ENCODE peak calls at places on chromosome 19, in five cellular contexts. One of them, this sample, is unnamed.

GRCh38 chr19:947707-948533 is 22.1 kb downstream of the ARID3A start:
- DNase-seq in GDM1: no peak
- DNase-seq in activated gamma-delta T cell treated with Interleukin-2 at 50 U/mL for 16 hours: no peak
- DNase-seq in NCI-H1105 treated with DMSO at 0.1 percent for 48 hours: no peak
- DNase-seq in pons: peak
- DNase-seq in this sample: peak

GRCh38 chr19:31676271-31677004 is 327.2 kb upstream of the TSHZ3 start:
- DNase-seq in GDM1: no peak
- DNase-seq in activated gamma-delta T cell treated with Interleukin-2 at 50 U/mL for 16 hours: no peak
- DNase-seq in NCI-H1105 treated with DMSO at 0.1 percent for 48 hours: no peak
- DNase-seq in pons: peak
- DNase-seq in this sample: no peak

GRCh38 chr19:3670796-3671679 is 29.2 kb downstream of the PIP5K1C start:
- DNase-seq in GDM1: no peak
- DNase-seq in activated gamma-delta T cell treated with Interleukin-2 at 50 U/mL for 16 hours: peak
- DNase-seq in NCI-H1105 treated with DMSO at 0.1 percent for 48 hours: no peak
- DNase-seq in pons: no peak
- DNase-seq in this sample: no peak

GRCh38 chr19:1469936-1470863 is 8.8 kb downstream of the C19orf25 start:
- DNase-seq in GDM1: no peak
- DNase-seq in activated gamma-delta T cell treated with Interleukin-2 at 50 U/mL for 16 hours: peak
- DNase-seq in NCI-H1105 treated with DMSO at 0.1 percent for 48 hours: peak
- DNase-seq in pons: no peak
- DNase-seq in this sample: peak

GRCh38 chr19:5615756-5616327 is 6.7 kb downstream of the SAFB2 start:
- DNase-seq in GDM1: no peak
- DNase-seq in activated gamma-delta T cell treated with Interleukin-2 at 50 U/mL for 16 hours: no peak
- DNase-seq in NCI-H1105 treated with DMSO at 0.1 percent for 48 hours: no peak
- DNase-seq in pons: no peak
- DNase-seq in this sample: no peak

GRCh38 chr19:17841371-17841809 is 6.4 kb downstream of the JAK3 start:
- DNase-seq in GDM1: no peak
- DNase-seq in activated gamma-delta T cell treated with Interleukin-2 at 50 U/mL for 16 hours: no peak
- DNase-seq in NCI-H1105 treated with DMSO at 0.1 percent for 48 hours: no peak
- DNase-seq in pons: no peak
- DNase-seq in this sample: no peak

GRCh38 chr19:33618884-33619283 is 2.9 kb upstream of the CHST8 start:
- DNase-seq in GDM1: no peak
- DNase-seq in activated gamma-delta T cell treated with Interleukin-2 at 50 U/mL for 16 hours: no peak
- DNase-seq in NCI-H1105 treated with DMSO at 0.1 percent for 48 hours: no peak
- DNase-seq in pons: no peak
- DNase-seq in this sample: no peak

GRCh38 chr19:409006-409514 is at the start of gene C2CD4C:
- DNase-seq in GDM1: no peak
- DNase-seq in activated gamma-delta T cell treated with Interleukin-2 at 50 U/mL for 16 hours: peak
- DNase-seq in NCI-H1105 treated with DMSO at 0.1 percent for 48 hours: peak
- DNase-seq in pons: no peak
- DNase-seq in this sample: peak

GRCh38 chr19:49875801-49876421 is 1.2 kb downstream of the AKT1S1 start:
- DNase-seq in GDM1: peak
- DNase-seq in activated gamma-delta T cell treated with Interleukin-2 at 50 U/mL for 16 hours: peak
- DNase-seq in NCI-H1105 treated with DMSO at 0.1 percent for 48 hours: peak
- DNase-seq in pons: peak
- DNase-seq in this sample: peak

GRCh38 chr19:6126335-6126974 is 9.0 kb upstream of the ACSBG2 start:
- DNase-seq in GDM1: peak
- DNase-seq in activated gamma-delta T cell treated with Interleukin-2 at 50 U/mL for 16 hours: no peak
- DNase-seq in NCI-H1105 treated with DMSO at 0.1 percent for 48 hours: peak
- DNase-seq in pons: no peak
- DNase-seq in this sample: no peak

GRCh38 chr19:16281743-16282142 is 42.9 kb upstream of the KLF2 start:
- DNase-seq in GDM1: no peak
- DNase-seq in activated gamma-delta T cell treated with Interleukin-2 at 50 U/mL for 16 hours: no peak
- DNase-seq in NCI-H1105 treated with DMSO at 0.1 percent for 48 hours: no peak
- DNase-seq in pons: no peak
- DNase-seq in this sample: no peak

GRCh38 chr19:5691205-5691929 is 1.3 kb downstream of the RPL36 start:
- DNase-seq in GDM1: no peak
- DNase-seq in activated gamma-delta T cell treated with Interleukin-2 at 50 U/mL for 16 hours: no peak
- DNase-seq in NCI-H1105 treated with DMSO at 0.1 percent for 48 hours: peak
- DNase-seq in pons: no peak
- DNase-seq in this sample: no peak

GRCh38 chr19:38675611-38676010 is 28.2 kb downstream of the ACTN4 start:
- DNase-seq in GDM1: no peak
- DNase-seq in activated gamma-delta T cell treated with Interleukin-2 at 50 U/mL for 16 hours: no peak
- DNase-seq in NCI-H1105 treated with DMSO at 0.1 percent for 48 hours: no peak
- DNase-seq in pons: no peak
- DNase-seq in this sample: no peak

GRCh38 chr19:56720281-56720680 is 48.7 kb upstream of the ZNF835 start:
- DNase-seq in GDM1: no peak
- DNase-seq in activated gamma-delta T cell treated with Interleukin-2 at 50 U/mL for 16 hours: no peak
- DNase-seq in NCI-H1105 treated with DMSO at 0.1 percent for 48 hours: peak
- DNase-seq in pons: peak
- DNase-seq in this sample: no peak

GRCh38 chr19:42683917-42684513 is 56.3 kb downstream of the PSG3 start:
- DNase-seq in GDM1: no peak
- DNase-seq in activated gamma-delta T cell treated with Interleukin-2 at 50 U/mL for 16 hours: peak
- DNase-seq in NCI-H1105 treated with DMSO at 0.1 percent for 48 hours: no peak
- DNase-seq in pons: no peak
- DNase-seq in this sample: no peak

GRCh38 chr19:31451686-31452325 is 102.6 kb upstream of the TSHZ3 start:
- DNase-seq in GDM1: no peak
- DNase-seq in activated gamma-delta T cell treated with Interleukin-2 at 50 U/mL for 16 hours: no peak
- DNase-seq in NCI-H1105 treated with DMSO at 0.1 percent for 48 hours: no peak
- DNase-seq in pons: no peak
- DNase-seq in this sample: no peak

GRCh38 chr19:38785187-38785699 is 3.8 kb upstream of the LGALS7B start:
- DNase-seq in GDM1: no peak
- DNase-seq in activated gamma-delta T cell treated with Interleukin-2 at 50 U/mL for 16 hours: no peak
- DNase-seq in NCI-H1105 treated with DMSO at 0.1 percent for 48 hours: no peak
- DNase-seq in pons: no peak
- DNase-seq in this sample: no peak

This sample was measured in B cell.